ENCODE peak calls at places on chromosomes 5 and 9, in seven cellular contexts. One of them, this sample, is unnamed.

GRCh38 chr5:145101246-145101645 is 733.9 kb downstream of the PRELID2 start:
- DNase-seq in epithelial cell of prostate: no peak
- DNase-seq in upper lobe of right lung: no peak
- DNase-seq in CD8-positive, alpha-beta memory T cell: no peak
- DNase-seq in tibial artery: no peak
- DNase-seq in naive thymus-derived CD4-positive, alpha-beta T cell: no peak
- DNase-seq in RWPE2: no peak
- DNase-seq in this sample: no peak

GRCh38 chr9:98658965-98659364 is 49.8 kb downstream of the GABBR2 start:
- DNase-seq in epithelial cell of prostate: no peak
- DNase-seq in upper lobe of right lung: no peak
- DNase-seq in CD8-positive, alpha-beta memory T cell: no peak
- DNase-seq in tibial artery: no peak
- DNase-seq in naive thymus-derived CD4-positive, alpha-beta T cell: no peak
- DNase-seq in RWPE2: no peak
- DNase-seq in this sample: no peak

GRCh38 chr5:138711816-138712215 is 41.4 kb upstream of the CTNNA1 start:
- DNase-seq in epithelial cell of prostate: no peak
- DNase-seq in upper lobe of right lung: no peak
- DNase-seq in CD8-positive, alpha-beta memory T cell: no peak
- DNase-seq in tibial artery: no peak
- DNase-seq in naive thymus-derived CD4-positive, alpha-beta T cell: no peak
- DNase-seq in RWPE2: no peak
- DNase-seq in this sample: no peak

GRCh38 chr5:10479226-10479721 is 37.6 kb downstream of the ROPN1L start:
- DNase-seq in epithelial cell of prostate: peak
- DNase-seq in upper lobe of right lung: no peak
- DNase-seq in CD8-positive, alpha-beta memory T cell: no peak
- DNase-seq in tibial artery: no peak
- DNase-seq in naive thymus-derived CD4-positive, alpha-beta T cell: no peak
- DNase-seq in RWPE2: peak
- DNase-seq in this sample: peak

GRCh38 chr5:139061856-139062255 is 136.3 kb downstream of the SIL1 start:
- DNase-seq in epithelial cell of prostate: no peak
- DNase-seq in upper lobe of right lung: no peak
- DNase-seq in CD8-positive, alpha-beta memory T cell: no peak
- DNase-seq in tibial artery: no peak
- DNase-seq in naive thymus-derived CD4-positive, alpha-beta T cell: no peak
- DNase-seq in RWPE2: no peak
- DNase-seq in this sample: peak

GRCh38 chr5:33257807-33258491 is 182.8 kb upstream of the TARS1 start:
- DNase-seq in epithelial cell of prostate: no peak
- DNase-seq in upper lobe of right lung: no peak
- DNase-seq in CD8-positive, alpha-beta memory T cell: no peak
- DNase-seq in tibial artery: no peak
- DNase-seq in naive thymus-derived CD4-positive, alpha-beta T cell: no peak
- DNase-seq in RWPE2: no peak
- DNase-seq in this sample: peak

GRCh38 chr9:115018547-115019435 is 88.4 kb upstream of the TNFSF8 start:
- DNase-seq in epithelial cell of prostate: no peak
- DNase-seq in upper lobe of right lung: no peak
- DNase-seq in CD8-positive, alpha-beta memory T cell: no peak
- DNase-seq in tibial artery: no peak
- DNase-seq in naive thymus-derived CD4-positive, alpha-beta T cell: no peak
- DNase-seq in RWPE2: no peak
- DNase-seq in this sample: peak

GRCh38 chr9:129962889-129963703 is 79.9 kb downstream of the FNBP1 start:
- DNase-seq in epithelial cell of prostate: no peak
- DNase-seq in upper lobe of right lung: peak
- DNase-seq in CD8-positive, alpha-beta memory T cell: peak
- DNase-seq in tibial artery: peak
- DNase-seq in naive thymus-derived CD4-positive, alpha-beta T cell: peak
- DNase-seq in RWPE2: no peak
- DNase-seq in this sample: peak

GRCh38 chr9:32426278-32426939 is 42.0 kb downstream of the ACO1 start:
- DNase-seq in epithelial cell of prostate: no peak
- DNase-seq in upper lobe of right lung: peak
- DNase-seq in CD8-positive, alpha-beta memory T cell: no peak
- DNase-seq in tibial artery: no peak
- DNase-seq in naive thymus-derived CD4-positive, alpha-beta T cell: no peak
- DNase-seq in RWPE2: no peak
- DNase-seq in this sample: peak

DNA sequence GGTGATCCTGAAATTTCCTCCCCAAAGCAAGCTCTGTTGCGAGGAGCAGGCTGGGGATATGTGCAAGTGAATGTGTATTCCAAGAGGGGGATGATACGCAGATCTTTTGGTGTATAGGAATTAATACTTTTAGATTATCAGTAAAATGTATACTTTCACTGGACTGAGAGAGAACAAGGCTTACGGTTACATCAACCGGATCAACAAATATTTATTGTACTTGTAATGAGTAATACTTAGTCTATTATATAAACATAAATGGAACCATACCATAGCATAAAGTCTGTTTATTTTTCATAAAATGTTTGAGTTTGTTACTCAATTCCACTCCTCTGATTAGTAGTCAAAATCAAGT is 659 bp upstream of the PRKAA1 start:
- DNase-seq in epithelial cell of prostate: no peak
- DNase-seq in upper lobe of right lung: no peak
- DNase-seq in CD8-positive, alpha-beta memory T cell: no peak
- DNase-seq in tibial artery: no peak
- DNase-seq in naive thymus-derived CD4-positive, alpha-beta T cell: no peak
- DNase-seq in RWPE2: no peak
- DNase-seq in this sample: no peak
- H3K27ac ChIP-seq in epithelial cell of prostate: peak
- H3K27ac ChIP-seq in upper lobe of right lung: peak
- H3K27ac ChIP-seq in CD8-positive, alpha-beta memory T cell: peak
- H3K27ac ChIP-seq in tibial artery: peak
- H3K27ac ChIP-seq in naive thymus-derived CD4-positive, alpha-beta T cell: peak
- H3K27ac ChIP-seq in RWPE2: peak
- H3K27ac ChIP-seq in this sample: peak

DNA sequence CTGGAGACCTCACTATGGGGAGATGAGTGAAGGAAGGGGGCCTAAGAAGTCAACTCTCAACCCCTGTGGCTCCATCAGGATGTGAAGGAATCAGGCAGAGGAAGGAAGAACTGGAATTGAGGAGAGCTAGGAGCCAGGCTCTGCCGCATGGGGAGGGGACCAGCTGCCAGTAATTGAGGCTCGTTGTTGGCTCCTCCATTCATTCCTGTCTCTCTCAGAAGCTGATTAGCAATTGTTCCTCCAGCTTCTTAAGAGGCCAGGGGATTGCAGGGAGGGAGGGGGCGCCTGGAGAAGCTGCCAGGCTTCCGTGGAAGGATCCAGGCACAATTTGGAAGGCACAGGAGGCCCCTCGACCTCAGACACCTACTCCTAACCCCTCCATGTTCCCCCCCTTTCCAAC is 20.5 kb upstream of the TTLL11 start:
- DNase-seq in epithelial cell of prostate: no peak
- DNase-seq in upper lobe of right lung: no peak
- DNase-seq in CD8-positive, alpha-beta memory T cell: no peak
- DNase-seq in tibial artery: no peak
- DNase-seq in naive thymus-derived CD4-positive, alpha-beta T cell: no peak
- DNase-seq in RWPE2: no peak
- DNase-seq in this sample: no peak
- H3K27ac ChIP-seq in epithelial cell of prostate: no peak
- H3K27ac ChIP-seq in upper lobe of right lung: no peak
- H3K27ac ChIP-seq in CD8-positive, alpha-beta memory T cell: no peak
- H3K27ac ChIP-seq in tibial artery: no peak
- H3K27ac ChIP-seq in naive thymus-derived CD4-positive, alpha-beta T cell: no peak
- H3K27ac ChIP-seq in RWPE2: no peak
- H3K27ac ChIP-seq in this sample: no peak

DNA sequence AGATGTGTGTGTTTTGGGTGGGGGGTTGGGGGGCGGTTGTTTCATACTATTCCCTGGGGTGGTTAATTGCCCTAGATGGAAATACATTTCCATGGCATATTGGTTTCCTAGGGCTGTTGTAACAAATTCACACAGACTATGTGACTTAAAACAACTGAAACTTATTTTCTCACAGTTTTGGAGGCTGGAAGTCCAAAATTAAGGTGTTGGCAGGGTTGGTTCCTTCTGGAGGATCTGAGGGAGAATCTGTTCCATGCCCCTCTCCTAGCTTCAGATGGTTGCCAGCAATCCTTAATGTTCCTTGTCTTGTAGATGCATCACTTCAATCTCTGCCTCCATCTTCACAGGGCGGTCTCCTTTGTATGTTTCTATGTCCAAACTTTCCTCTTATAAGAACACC is 353.7 kb upstream of the ACTBL2 start:
- DNase-seq in epithelial cell of prostate: no peak
- DNase-seq in upper lobe of right lung: no peak
- DNase-seq in CD8-positive, alpha-beta memory T cell: no peak
- DNase-seq in tibial artery: no peak
- DNase-seq in naive thymus-derived CD4-positive, alpha-beta T cell: no peak
- DNase-seq in RWPE2: no peak
- DNase-seq in this sample: no peak
- H3K27ac ChIP-seq in epithelial cell of prostate: peak
- H3K27ac ChIP-seq in upper lobe of right lung: no peak
- H3K27ac ChIP-seq in CD8-positive, alpha-beta memory T cell: no peak
- H3K27ac ChIP-seq in tibial artery: no peak
- H3K27ac ChIP-seq in naive thymus-derived CD4-positive, alpha-beta T cell: no peak
- H3K27ac ChIP-seq in RWPE2: peak
- H3K27ac ChIP-seq in this sample: no peak

GRCh38 chr5:135176991-135177390 is 143.0 kb upstream of the PITX1 start:
- DNase-seq in epithelial cell of prostate: no peak
- DNase-seq in upper lobe of right lung: no peak
- DNase-seq in CD8-positive, alpha-beta memory T cell: no peak
- DNase-seq in tibial artery: no peak
- DNase-seq in naive thymus-derived CD4-positive, alpha-beta T cell: no peak
- DNase-seq in RWPE2: no peak
- DNase-seq in this sample: no peak

GRCh38 chr5:135172718-135173117 is 138.7 kb upstream of the PITX1 start:
- DNase-seq in epithelial cell of prostate: no peak
- DNase-seq in upper lobe of right lung: no peak
- DNase-seq in CD8-positive, alpha-beta memory T cell: no peak
- DNase-seq in tibial artery: no peak
- DNase-seq in naive thymus-derived CD4-positive, alpha-beta T cell: no peak
- DNase-seq in RWPE2: no peak
- DNase-seq in this sample: no peak

GRCh38 chr5:135174315-135175096 is 140.5 kb upstream of the PITX1 start:
- DNase-seq in epithelial cell of prostate: no peak
- DNase-seq in upper lobe of right lung: no peak
- DNase-seq in CD8-positive, alpha-beta memory T cell: no peak
- DNase-seq in tibial artery: no peak
- DNase-seq in naive thymus-derived CD4-positive, alpha-beta T cell: no peak
- DNase-seq in RWPE2: no peak
- DNase-seq in this sample: no peak

GRCh38 chr5:135177591-135177990 is 143.6 kb upstream of the PITX1 start:
- DNase-seq in epithelial cell of prostate: no peak
- DNase-seq in upper lobe of right lung: no peak
- DNase-seq in CD8-positive, alpha-beta memory T cell: no peak
- DNase-seq in tibial artery: no peak
- DNase-seq in naive thymus-derived CD4-positive, alpha-beta T cell: no peak
- DNase-seq in RWPE2: no peak
- DNase-seq in this sample: no peak

GRCh38 chr5:135173662-135174290 is 139.7 kb upstream of the PITX1 start:
- DNase-seq in epithelial cell of prostate: no peak
- DNase-seq in upper lobe of right lung: no peak
- DNase-seq in CD8-positive, alpha-beta memory T cell: no peak
- DNase-seq in tibial artery: no peak
- DNase-seq in naive thymus-derived CD4-positive, alpha-beta T cell: no peak
- DNase-seq in RWPE2: no peak
- DNase-seq in this sample: no peak
- H3K27ac ChIP-seq in epithelial cell of prostate: peak
- H3K27ac ChIP-seq in upper lobe of right lung: no peak
- H3K27ac ChIP-seq in CD8-positive, alpha-beta memory T cell: peak
- H3K27ac ChIP-seq in tibial artery: no peak
- H3K27ac ChIP-seq in naive thymus-derived CD4-positive, alpha-beta T cell: no peak
- H3K27ac ChIP-seq in RWPE2: no peak
- H3K27ac ChIP-seq in this sample: no peak

GRCh38 chr5:113054899-113055298 is 78.3 kb downstream of the DCP2 start:
- DNase-seq in epithelial cell of prostate: no peak
- DNase-seq in upper lobe of right lung: no peak
- DNase-seq in CD8-positive, alpha-beta memory T cell: no peak
- DNase-seq in tibial artery: no peak
- DNase-seq in naive thymus-derived CD4-positive, alpha-beta T cell: no peak
- DNase-seq in RWPE2: no peak
- DNase-seq in this sample: no peak
- H3K27ac ChIP-seq in epithelial cell of prostate: no peak
- H3K27ac ChIP-seq in upper lobe of right lung: no peak
- H3K27ac ChIP-seq in CD8-positive, alpha-beta memory T cell: no peak
- H3K27ac ChIP-seq in tibial artery: no peak
- H3K27ac ChIP-seq in naive thymus-derived CD4-positive, alpha-beta T cell: no peak
- H3K27ac ChIP-seq in RWPE2: no peak
- H3K27ac ChIP-seq in this sample: no peak

This sample was measured in brain microvascular endothelial cell.